ENCODE peak calls at places on chromosomes 6 and 20, in ten cellular contexts. One of them, this sample, is unnamed.

GRCh38 chr6:136421537-136422158 is 128.6 kb downstream of the MAP7 start:
- DNase-seq in sigmoid colon: no peak
- DNase-seq in heart left ventricle: no peak
- DNase-seq in left ventricle myocardium inferior: no peak
- DNase-seq in astrocyte of the spinal cord: no peak
- DNase-seq in neural progenitor cell: no peak
- DNase-seq in AG04450: no peak
- DNase-seq in stomach: no peak
- DNase-seq in AG04449: no peak
- DNase-seq in choroid plexus epithelial cell: no peak
- DNase-seq in this sample: no peak

GRCh38 chr6:24329022-24329421 is 28.8 kb downstream of the DCDC2 start:
- DNase-seq in sigmoid colon: no peak
- DNase-seq in heart left ventricle: no peak
- DNase-seq in left ventricle myocardium inferior: no peak
- DNase-seq in astrocyte of the spinal cord: no peak
- DNase-seq in neural progenitor cell: no peak
- DNase-seq in AG04450: no peak
- DNase-seq in stomach: no peak
- DNase-seq in AG04449: no peak
- DNase-seq in choroid plexus epithelial cell: no peak
- DNase-seq in this sample: no peak

GRCh38 chr6:167802339-167802738 is 24.4 kb upstream of the AFDN start:
- DNase-seq in sigmoid colon: no peak
- DNase-seq in heart left ventricle: no peak
- DNase-seq in left ventricle myocardium inferior: no peak
- DNase-seq in astrocyte of the spinal cord: no peak
- DNase-seq in neural progenitor cell: no peak
- DNase-seq in AG04450: no peak
- DNase-seq in stomach: no peak
- DNase-seq in AG04449: no peak
- DNase-seq in choroid plexus epithelial cell: no peak
- DNase-seq in this sample: no peak

GRCh38 chr6:56370591-56371198 is 123.3 kb upstream of the COL21A1 start:
- DNase-seq in sigmoid colon: peak; percentile 91
- DNase-seq in heart left ventricle: peak; percentile 67
- DNase-seq in left ventricle myocardium inferior: no peak
- DNase-seq in astrocyte of the spinal cord: peak; percentile 94
- DNase-seq in neural progenitor cell: no peak
- DNase-seq in AG04450: peak; percentile 59
- DNase-seq in stomach: no peak
- DNase-seq in AG04449: peak; percentile 53
- DNase-seq in choroid plexus epithelial cell: peak; percentile 92
- DNase-seq in this sample: peak; percentile 77

GRCh38 chr6:84066536-84066935 is 33.0 kb downstream of the MRAP2 start:
- DNase-seq in sigmoid colon: no peak
- DNase-seq in heart left ventricle: no peak
- DNase-seq in left ventricle myocardium inferior: no peak
- DNase-seq in astrocyte of the spinal cord: no peak
- DNase-seq in neural progenitor cell: no peak
- DNase-seq in AG04450: no peak
- DNase-seq in stomach: no peak
- DNase-seq in AG04449: no peak
- DNase-seq in choroid plexus epithelial cell: no peak
- DNase-seq in this sample: no peak

GRCh38 chr6:35634316-35634715 is 54.4 kb downstream of the FKBP5 start:
- DNase-seq in sigmoid colon: no peak
- DNase-seq in heart left ventricle: peak; percentile 27
- DNase-seq in left ventricle myocardium inferior: peak; percentile 55
- DNase-seq in astrocyte of the spinal cord: no peak
- DNase-seq in neural progenitor cell: no peak
- DNase-seq in AG04450: no peak
- DNase-seq in stomach: no peak
- DNase-seq in AG04449: no peak
- DNase-seq in choroid plexus epithelial cell: no peak
- DNase-seq in this sample: no peak

GRCh38 chr20:47799116-47799715 is 13.9 kb upstream of the SULF2 start:
- DNase-seq in sigmoid colon: no peak
- DNase-seq in heart left ventricle: no peak
- DNase-seq in left ventricle myocardium inferior: no peak
- DNase-seq in astrocyte of the spinal cord: no peak
- DNase-seq in neural progenitor cell: no peak
- DNase-seq in AG04450: no peak
- DNase-seq in stomach: no peak
- DNase-seq in AG04449: no peak
- DNase-seq in choroid plexus epithelial cell: no peak
- DNase-seq in this sample: no peak

GRCh38 chr6:7260291-7261029 is 52.5 kb downstream of the SSR1 start:
- DNase-seq in sigmoid colon: peak; percentile 42
- DNase-seq in heart left ventricle: no peak
- DNase-seq in left ventricle myocardium inferior: no peak
- DNase-seq in astrocyte of the spinal cord: no peak
- DNase-seq in neural progenitor cell: no peak
- DNase-seq in AG04450: no peak
- DNase-seq in stomach: no peak
- DNase-seq in AG04449: no peak
- DNase-seq in choroid plexus epithelial cell: no peak
- DNase-seq in this sample: no peak

GRCh38 chr6:21101694-21102093 is 491.9 kb upstream of the SOX4 start:
- DNase-seq in sigmoid colon: no peak
- DNase-seq in heart left ventricle: no peak
- DNase-seq in left ventricle myocardium inferior: no peak
- DNase-seq in astrocyte of the spinal cord: no peak
- DNase-seq in neural progenitor cell: no peak
- DNase-seq in AG04450: no peak
- DNase-seq in stomach: no peak
- DNase-seq in AG04449: no peak
- DNase-seq in choroid plexus epithelial cell: no peak
- DNase-seq in this sample: no peak

GRCh38 chr6:21103626-21104224 is 489.8 kb upstream of the SOX4 start:
- DNase-seq in sigmoid colon: no peak
- DNase-seq in heart left ventricle: no peak
- DNase-seq in left ventricle myocardium inferior: no peak
- DNase-seq in astrocyte of the spinal cord: no peak
- DNase-seq in neural progenitor cell: no peak
- DNase-seq in AG04450: no peak
- DNase-seq in stomach: no peak
- DNase-seq in AG04449: no peak
- DNase-seq in choroid plexus epithelial cell: no peak
- DNase-seq in this sample: no peak

GRCh38 chr6:21102624-21103023 is 490.9 kb upstream of the SOX4 start:
- DNase-seq in sigmoid colon: no peak
- DNase-seq in heart left ventricle: no peak
- DNase-seq in left ventricle myocardium inferior: no peak
- DNase-seq in astrocyte of the spinal cord: no peak
- DNase-seq in neural progenitor cell: no peak
- DNase-seq in AG04450: no peak
- DNase-seq in stomach: peak; percentile 46
- DNase-seq in AG04449: no peak
- DNase-seq in choroid plexus epithelial cell: no peak
- DNase-seq in this sample: no peak

GRCh38 chr6:21100959-21101358 is 492.6 kb upstream of the SOX4 start:
- DNase-seq in sigmoid colon: no peak
- DNase-seq in heart left ventricle: no peak
- DNase-seq in left ventricle myocardium inferior: no peak
- DNase-seq in astrocyte of the spinal cord: no peak
- DNase-seq in neural progenitor cell: no peak
- DNase-seq in AG04450: no peak
- DNase-seq in stomach: no peak
- DNase-seq in AG04449: no peak
- DNase-seq in choroid plexus epithelial cell: no peak
- DNase-seq in this sample: no peak

DNA sequence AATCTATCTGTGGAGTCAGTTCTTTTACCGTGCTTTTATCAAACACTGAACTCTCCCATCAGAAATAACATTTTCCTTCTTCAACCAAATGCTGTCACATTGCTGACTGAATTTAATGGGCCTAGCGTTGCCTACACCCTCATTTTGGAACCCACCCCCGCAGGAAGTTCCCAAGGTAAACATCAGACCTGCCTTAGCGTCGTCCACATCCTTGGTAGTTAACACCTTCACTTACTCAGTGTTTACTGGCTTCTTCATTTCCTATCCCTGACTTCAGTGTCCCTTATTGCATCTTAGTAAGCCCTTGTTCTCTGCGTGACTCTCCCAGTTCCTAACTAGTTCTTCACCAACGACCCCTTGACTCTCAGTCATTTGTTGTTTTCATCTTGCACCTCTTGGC is 491.4 kb upstream of the SOX4 start:
- DNase-seq in sigmoid colon: no peak
- DNase-seq in heart left ventricle: no peak
- DNase-seq in left ventricle myocardium inferior: no peak
- DNase-seq in astrocyte of the spinal cord: no peak
- DNase-seq in neural progenitor cell: no peak
- DNase-seq in AG04450: no peak
- DNase-seq in stomach: no peak
- DNase-seq in AG04449: no peak
- DNase-seq in choroid plexus epithelial cell: no peak
- DNase-seq in this sample: no peak
- H3K4me3 ChIP-seq in sigmoid colon: no peak overlapping the region
- H3K4me3 ChIP-seq in heart left ventricle: no peak overlapping the region
- H3K4me3 ChIP-seq in left ventricle myocardium inferior: no peak overlapping the region
- H3K4me3 ChIP-seq in astrocyte of the spinal cord: no peak overlapping the region
- H3K4me3 ChIP-seq in neural progenitor cell: no peak overlapping the region
- H3K4me3 ChIP-seq in AG04450: no peak overlapping the region
- H3K4me3 ChIP-seq in stomach: no peak overlapping the region
- H3K4me3 ChIP-seq in AG04449: no peak overlapping the region
- H3K4me3 ChIP-seq in choroid plexus epithelial cell: no peak overlapping the region
- H3K4me3 ChIP-seq in this sample: no peak overlapping the region

DNA sequence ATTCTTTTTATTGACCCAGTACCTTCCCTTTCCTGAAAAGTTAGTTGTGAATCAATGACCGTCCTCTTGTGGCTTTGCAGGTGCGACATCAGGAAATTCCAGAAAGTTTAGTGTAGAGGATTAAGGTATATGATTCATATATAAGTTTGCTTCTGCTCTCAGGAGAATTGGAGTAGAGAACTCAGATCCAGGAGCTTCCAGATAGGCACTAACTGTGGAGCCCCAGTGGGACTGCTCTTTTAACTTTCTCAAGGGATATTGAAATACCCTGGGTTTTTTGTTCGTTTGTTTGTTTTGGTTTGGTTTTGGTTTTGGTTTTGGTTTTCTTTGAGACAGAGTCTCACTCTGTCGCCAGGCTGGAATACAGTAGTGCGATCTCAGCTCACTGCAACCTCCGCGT is 9.5 kb downstream of the TAAR2 start:
- DNase-seq in sigmoid colon: no peak
- DNase-seq in heart left ventricle: no peak
- DNase-seq in left ventricle myocardium inferior: no peak
- DNase-seq in astrocyte of the spinal cord: no peak
- DNase-seq in neural progenitor cell: no peak
- DNase-seq in AG04450: no peak
- DNase-seq in stomach: no peak
- DNase-seq in AG04449: no peak
- DNase-seq in choroid plexus epithelial cell: no peak
- DNase-seq in this sample: no peak
- TF ChIP-seq CTCF in sigmoid colon: no peak
- TF ChIP-seq CTCF in heart left ventricle: no peak
- TF ChIP-seq CTCF in left ventricle myocardium inferior: no peak
- TF ChIP-seq CTCF in astrocyte of the spinal cord: no peak
- TF ChIP-seq CTCF in neural progenitor cell: no peak
- TF ChIP-seq CTCF in AG04450: no peak
- TF ChIP-seq CTCF in stomach: no peak
- TF ChIP-seq CTCF in AG04449: no peak
- TF ChIP-seq CTCF in choroid plexus epithelial cell: no peak
- TF ChIP-seq CTCF in this sample: no peak

GRCh38 chr20:23082846-23083552 is 3.1 kb downstream of the CD93 start:
- DNase-seq in sigmoid colon: no peak
- DNase-seq in heart left ventricle: peak; percentile 68
- DNase-seq in left ventricle myocardium inferior: no peak
- DNase-seq in astrocyte of the spinal cord: no peak
- DNase-seq in neural progenitor cell: no peak
- DNase-seq in AG04450: no peak
- DNase-seq in stomach: no peak
- DNase-seq in AG04449: no peak
- DNase-seq in choroid plexus epithelial cell: no peak
- DNase-seq in this sample: no peak

GRCh38 chr20:23084282-23084844 is 1.8 kb downstream of the CD93 start:
- DNase-seq in sigmoid colon: no peak
- DNase-seq in heart left ventricle: no peak
- DNase-seq in left ventricle myocardium inferior: no peak
- DNase-seq in astrocyte of the spinal cord: no peak
- DNase-seq in neural progenitor cell: no peak
- DNase-seq in AG04450: no peak
- DNase-seq in stomach: no peak
- DNase-seq in AG04449: no peak
- DNase-seq in choroid plexus epithelial cell: no peak
- DNase-seq in this sample: no peak

GRCh38 chr20:23084845-23085355 is 1.2 kb downstream of the CD93 start:
- DNase-seq in sigmoid colon: no peak
- DNase-seq in heart left ventricle: no peak
- DNase-seq in left ventricle myocardium inferior: no peak
- DNase-seq in astrocyte of the spinal cord: no peak
- DNase-seq in neural progenitor cell: no peak
- DNase-seq in AG04450: no peak
- DNase-seq in stomach: no peak
- DNase-seq in AG04449: no peak
- DNase-seq in choroid plexus epithelial cell: no peak
- DNase-seq in this sample: no peak

GRCh38 chr20:23085415-23086055 is 589 bp downstream of the CD93 start:
- DNase-seq in sigmoid colon: no peak
- DNase-seq in heart left ventricle: no peak
- DNase-seq in left ventricle myocardium inferior: no peak
- DNase-seq in astrocyte of the spinal cord: no peak
- DNase-seq in neural progenitor cell: no peak
- DNase-seq in AG04450: no peak
- DNase-seq in stomach: no peak
- DNase-seq in AG04449: no peak
- DNase-seq in choroid plexus epithelial cell: no peak
- DNase-seq in this sample: no peak

DNA sequence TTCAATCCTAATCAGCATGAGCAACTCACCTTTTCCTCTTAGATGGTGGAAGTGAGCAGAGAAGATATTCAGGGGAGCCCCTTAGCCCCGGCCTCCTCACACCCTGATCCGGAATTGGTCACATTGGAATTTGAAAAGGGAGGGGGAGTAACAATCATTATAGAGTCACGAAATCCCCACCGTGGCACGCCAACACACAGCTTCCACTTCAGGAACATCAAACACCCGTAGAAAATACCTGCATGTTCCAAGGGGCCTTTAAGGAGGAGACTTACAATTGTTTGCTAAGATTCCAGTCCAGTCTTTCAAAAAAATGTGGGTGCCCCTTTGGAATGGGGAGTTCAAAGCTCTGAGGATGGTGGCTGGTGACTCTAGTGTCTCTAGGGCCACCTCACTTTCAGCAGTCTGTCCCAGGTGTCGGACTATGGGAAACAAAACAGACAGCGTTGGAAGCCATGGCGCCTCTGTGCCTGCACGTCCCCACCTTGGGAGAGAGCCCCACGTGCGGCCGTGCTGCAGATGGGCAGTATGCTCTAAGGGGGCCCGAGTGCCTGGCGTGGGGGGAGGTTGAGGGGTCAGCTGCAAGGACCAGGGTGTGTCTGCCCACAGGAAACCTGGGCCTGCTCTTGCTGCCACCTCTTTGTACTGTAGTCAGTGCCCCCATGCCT is 2.4 kb downstream of the CD93 start:
- DNase-seq in sigmoid colon: no peak
- DNase-seq in heart left ventricle: no peak
- DNase-seq in left ventricle myocardium inferior: no peak
- DNase-seq in astrocyte of the spinal cord: no peak
- DNase-seq in neural progenitor cell: no peak
- DNase-seq in AG04450: no peak
- DNase-seq in stomach: no peak
- DNase-seq in AG04449: no peak
- DNase-seq in choroid plexus epithelial cell: no peak
- DNase-seq in this sample: no peak
- H3K4me3 ChIP-seq in sigmoid colon: peak overlapping the region; percentile 21
- H3K4me3 ChIP-seq in heart left ventricle: peak overlapping the region; percentile 70
- H3K4me3 ChIP-seq in left ventricle myocardium inferior: peak overlapping the region; percentile 66
- H3K4me3 ChIP-seq in astrocyte of the spinal cord: no peak overlapping the region
- H3K4me3 ChIP-seq in neural progenitor cell: no peak overlapping the region
- H3K4me3 ChIP-seq in AG04450: no peak overlapping the region
- H3K4me3 ChIP-seq in stomach: peak overlapping the region; percentile 39
- H3K4me3 ChIP-seq in AG04449: no peak overlapping the region
- H3K4me3 ChIP-seq in choroid plexus epithelial cell: no peak overlapping the region
- H3K4me3 ChIP-seq in this sample: no peak overlapping the region

GRCh38 chr6:21271431-21272155 is 322.0 kb upstream of the SOX4 start:
- DNase-seq in sigmoid colon: no peak
- DNase-seq in heart left ventricle: no peak
- DNase-seq in left ventricle myocardium inferior: no peak
- DNase-seq in astrocyte of the spinal cord: no peak
- DNase-seq in neural progenitor cell: no peak
- DNase-seq in AG04450: no peak
- DNase-seq in stomach: no peak
- DNase-seq in AG04449: no peak
- DNase-seq in choroid plexus epithelial cell: no peak
- DNase-seq in this sample: no peak
- TF ChIP-seq CTCF in sigmoid colon: no peak
- TF ChIP-seq CTCF in heart left ventricle: no peak
- TF ChIP-seq CTCF in left ventricle myocardium inferior: no peak
- TF ChIP-seq CTCF in astrocyte of the spinal cord: no peak
- TF ChIP-seq CTCF in neural progenitor cell: peak; percentile 26
- TF ChIP-seq CTCF in AG04450: no peak
- TF ChIP-seq CTCF in stomach: no peak
- TF ChIP-seq CTCF in AG04449: no peak
- TF ChIP-seq CTCF in choroid plexus epithelial cell: peak; percentile 30
- TF ChIP-seq CTCF in this sample: no peak